ENCODE peak calls at places on chromosomes 6 and 20, in five cellular contexts. J is CD8-positive, alpha-beta T cell; Q is esophagus squamous epithelium; O is lower lobe of right lung; V is ovary. X is an unnamed sample.

GRCh38 chr6:43706788-43707187 is 19.2 kb upstream of the MRPS18A start:
- DNase-seq in J (no peak), Q (no peak), O (no peak), V (no peak), X (no peak)

GRCh38 chr6:45681860-45682488 is 304.2 kb upstream of the SUPT3H start:
- DNase-seq in V (no peak), Q (peak; percentile 23), O (peak; percentile 80), J (peak; percentile 10), X (no peak)

GRCh38 chr6:43817192-43817591 is 47.2 kb downstream of the VEGFA start:
- DNase-seq in V (no peak), J (peak; percentile 8), O (no peak), Q (no peak), X (peak; percentile 62)

GRCh38 chr6:149140910-149141290 is 176.6 kb upstream of the TAB2 start:
- DNase-seq in O (no peak), J (no peak), V (no peak), Q (no peak), X (no peak)

GRCh38 chr6:110560239-110561015 is 84.0 kb upstream of the SLC22A16 start:
- DNase-seq in O (no peak), Q (no peak), V (no peak), J (no peak), X (peak; percentile 34)

GRCh38 chr6:104813552-104813951 is 46.2 kb downstream of the HACE1 start:
- DNase-seq in O (no peak), Q (no peak), J (no peak), V (no peak), X (no peak)

GRCh38 chr20:59042151-59042795 is at the start of gene PRELID3B:
- DNase-seq in J (no peak), V (no peak), O (no peak), Q (no peak), X (peak; percentile 65)

GRCh38 chr6:136483906-136484305 is 66.3 kb downstream of the MAP7 start:
- DNase-seq in V (no peak), Q (no peak), O (no peak), J (no peak), X (no peak)

GRCh38 chr6:121437861-121438651 is 2.6 kb downstream of the GJA1 start:
- DNase-seq in J (no peak), V (peak; percentile 50), Q (no peak), O (no peak), X (no peak)

GRCh38 chr20:6976535-6976934 is 209.0 kb downstream of the BMP2 start:
- DNase-seq in O (no peak), J (no peak), V (no peak), Q (no peak), X (no peak)

GRCh38 chr6:134340574-134340973 is 22.7 kb upstream of the SGK1 start:
- DNase-seq in J (no peak), V (no peak), Q (no peak), O (no peak), X (no peak)

GRCh38 chr20:45407783-45408645 is at the start of gene DBNDD2:
- DNase-seq in O (no peak), Q (no peak), V (no peak), J (peak; percentile 36), X (no peak)

GRCh38 chr6:142055219-142055618 is 77.5 kb upstream of the GJE1 start:
- DNase-seq in J (no peak), V (no peak), O (no peak), Q (no peak), X (no peak)

GRCh38 chr6:151738267-151738666 is 69.2 kb upstream of the ESR1 start:
- DNase-seq in J (no peak), V (no peak), Q (no peak), O (no peak), X (no peak)

GRCh38 chr20:1535420-1536175 is 21.9 kb downstream of the SIRPD start:
- DNase-seq in V (no peak), Q (no peak), O (peak; percentile 58), J (no peak), X (no peak)

GRCh38 chr6:475341-475740 is 83.8 kb downstream of the IRF4 start:
- DNase-seq in Q (no peak), J (no peak), O (no peak), V (no peak), X (no peak)

GRCh38 chr6:147322299-147323162 is 118.3 kb downstream of the STXBP5 start:
- DNase-seq in V (no peak), Q (no peak), J (no peak), O (no peak), X (no peak)

GRCh38 chr6:68343901-68344300 is 291.2 kb upstream of the ADGRB3 start:
- DNase-seq in O (no peak), J (no peak), V (no peak), Q (no peak), X (peak; percentile 14)

GRCh38 chr20:37838769-37839431 is 64.0 kb upstream of the VSTM2L start:
- DNase-seq in O (no peak), J (no peak), Q (no peak), V (no peak), X (no peak)

GRCh38 chr20:37837934-37838333 is 65.0 kb upstream of the VSTM2L start:
- DNase-seq in O (no peak), Q (no peak), V (no peak), J (no peak), X (no peak)

GRCh38 chr20:37828584-37829527 is 74.1 kb upstream of the VSTM2L start:
- DNase-seq in O (no peak), J (no peak), Q (no peak), V (no peak), X (no peak)

GRCh38 chr20:37836926-37837325 is 66.0 kb upstream of the VSTM2L start:
- DNase-seq in J (no peak), Q (no peak), O (no peak), V (no peak), X (no peak)

GRCh38 chr20:37833172-37833915 is 69.6 kb upstream of the VSTM2L start:
- DNase-seq in O (no peak), V (no peak), Q (no peak), J (no peak), X (no peak)
- H3K4me3 ChIP-seq in O (no peak overlapping the region), V (no peak overlapping the region), Q (no peak overlapping the region), J (no peak overlapping the region), X (no peak overlapping the region)

GRCh38 chr20:63893999-63894357 is 948 bp upstream of the DNAJC5 start:
- DNase-seq in J (no peak), Q (no peak), V (no peak), O (no peak), X (no peak)

GRCh38 chr20:63895202-63895885 is 418 bp downstream of the DNAJC5 start:
- DNase-seq in J (no peak), Q (no peak), V (peak; percentile 41), O (no peak), X (no peak)

GRCh38 chr20:63896136-63896890 is 1.4 kb downstream of the DNAJC5 start:
- DNase-seq in J (peak; percentile 32), Q (no peak), O (peak; percentile 80), V (peak; percentile 48), X (peak; percentile 66)

GRCh38 chr20:63894358-63895201 is at the start of gene DNAJC5:
- DNase-seq in Q (peak; percentile 63), O (peak; percentile 97), V (peak; percentile 96), J (peak; percentile 97), X (peak; percentile 96)

GRCh38 chr20:63895886-63896135 is 885 bp downstream of the DNAJC5 start:
- DNase-seq in J (no peak), V (no peak), Q (no peak), O (no peak), X (no peak)
- H3K4me1 ChIP-seq in J (peaks cover 41% of the 10 kb centered on the region), V (peaks cover 10% of the 10 kb centered on the region), Q (peaks cover 23% of the 10 kb centered on the region), O (peaks cover 62% of the 10 kb centered on the region), X (peaks cover 32% of the 10 kb centered on the region)

GRCh38 chr6:100447900-100448700 is 16.6 kb downstream of the SIM1 start:
- DNase-seq in Q (no peak), J (no peak), O (no peak), V (no peak), X (no peak)
- H3K4me3 ChIP-seq in Q (no peak overlapping the region), J (no peak overlapping the region), O (no peak overlapping the region), V (no peak overlapping the region), X (no peak overlapping the region)

GRCh38 chr6:35251949-35252348 is 7.6 kb upstream of the ZNF76 start:
- DNase-seq in Q (no peak), J (no peak), O (no peak), V (no peak), X (no peak)
- H3K4me1 ChIP-seq in Q (no peaks in the 10 kb centered on the region), J (no peaks in the 10 kb centered on the region), O (no peaks in the 10 kb centered on the region), V (peaks cover 1% of the 10 kb centered on the region), X (no peaks in the 10 kb centered on the region)

GRCh38 chr6:109025639-109026038 is 69.0 kb downstream of the SESN1 start:
- DNase-seq in Q (no peak), J (no peak), O (no peak), V (no peak), X (no peak)
- H3K4me3 ChIP-seq in Q (no peak overlapping the region), J (no peak overlapping the region), O (no peak overlapping the region), V (no peak overlapping the region), X (no peak overlapping the region)

GRCh38 chr6:12570461-12571030 is 146.0 kb upstream of the PHACTR1 start:
- DNase-seq in Q (no peak), V (no peak), O (no peak), J (no peak), X (no peak)

GRCh38 chr6:12577124-12577845 is 139.3 kb upstream of the PHACTR1 start:
- DNase-seq in V (no peak), Q (no peak), J (no peak), O (no peak), X (no peak)

GRCh38 chr6:12576389-12576788 is 140.2 kb upstream of the PHACTR1 start:
- DNase-seq in J (no peak), Q (no peak), V (no peak), O (no peak), X (no peak)

GRCh38 chr6:12569646-12570045 is 146.9 kb upstream of the PHACTR1 start:
- DNase-seq in O (no peak), V (no peak), Q (no peak), J (no peak), X (no peak)

DNA sequence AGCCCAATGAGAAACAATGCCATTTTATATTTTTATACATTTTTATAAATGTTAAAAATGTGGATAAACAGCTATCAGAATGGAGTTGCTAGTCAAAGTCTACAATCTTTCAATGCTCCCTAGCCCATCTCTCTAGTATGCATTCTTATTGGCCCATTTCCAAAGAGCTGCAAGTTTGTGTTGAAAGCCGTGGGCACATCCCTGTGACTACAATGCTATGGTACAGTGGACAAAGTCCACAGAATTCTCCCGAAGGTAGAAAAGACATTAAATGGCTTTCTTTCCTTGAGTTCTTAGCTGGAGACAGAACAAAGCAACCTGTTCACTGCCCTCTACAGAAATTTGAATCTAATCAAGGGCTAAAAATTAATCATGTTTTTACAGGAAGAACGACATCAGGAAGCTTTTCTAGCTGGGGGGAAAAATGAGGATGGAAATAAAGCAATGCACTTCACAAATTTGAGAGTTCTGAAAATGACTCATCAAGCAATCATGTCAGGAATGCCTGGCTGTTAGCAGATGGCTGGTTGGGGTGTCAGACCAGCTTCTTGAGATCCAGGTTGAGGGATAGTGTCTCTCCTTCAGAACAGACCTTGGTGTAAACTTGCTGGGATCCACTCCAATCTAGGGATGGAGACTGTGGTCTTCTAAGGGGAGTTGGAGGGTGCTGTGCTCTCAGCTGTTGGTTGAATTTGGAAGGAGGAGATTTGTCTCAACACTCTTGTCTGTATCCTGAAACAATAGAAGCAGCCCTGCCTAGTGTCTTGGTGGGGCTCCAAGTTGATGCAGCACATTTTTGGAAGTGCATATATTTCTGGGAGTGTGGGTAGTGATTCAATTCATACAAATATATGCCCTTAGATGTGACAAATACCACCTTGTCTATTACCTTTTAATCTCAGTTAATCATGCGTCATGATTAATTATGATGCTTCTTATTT is 143.4 kb upstream of the PHACTR1 start:
- DNase-seq in V (no peak), J (no peak), O (no peak), Q (no peak), X (peak; percentile 21)
- H3K4me1 ChIP-seq in V (no peaks in the 10 kb centered on the region), J (no peaks in the 10 kb centered on the region), O (peaks cover 18% of the 10 kb centered on the region), Q (peaks cover 18% of the 10 kb centered on the region), X (peaks cover 5% of the 10 kb centered on the region)